ENCODE peak calls at places on chromosomes 11 and 22, in eight cellular contexts. One of them, this sample, is unnamed.

GRCh38 chr22:41248758-41249157 is 8.0 kb upstream of the CHADL start:
- DNase-seq in mammary epithelial cell: no peak
- DNase-seq in neuronal stem cell: no peak
- DNase-seq in fibroblast of lung: no peak
- DNase-seq in hepatocyte: no peak
- DNase-seq in IMR-90: no peak
- DNase-seq in mesendoderm: no peak
- DNase-seq in HCT116: no peak
- DNase-seq in this sample: no peak

GRCh38 chr11:118106789-118107335 is 20.1 kb upstream of the SMIM35 start:
- DNase-seq in mammary epithelial cell: peak
- DNase-seq in neuronal stem cell: no peak
- DNase-seq in fibroblast of lung: no peak
- DNase-seq in hepatocyte: no peak
- DNase-seq in IMR-90: no peak
- DNase-seq in mesendoderm: peak
- DNase-seq in HCT116: no peak
- DNase-seq in this sample: no peak

GRCh38 chr11:117930208-117930570 is 987 bp upstream of the TMPRSS13 start:
- DNase-seq in mammary epithelial cell: no peak
- DNase-seq in neuronal stem cell: no peak
- DNase-seq in fibroblast of lung: no peak
- DNase-seq in hepatocyte: no peak
- DNase-seq in IMR-90: no peak
- DNase-seq in mesendoderm: no peak
- DNase-seq in HCT116: no peak
- DNase-seq in this sample: no peak

GRCh38 chr22:23712256-23712655 is 21.4 kb downstream of the RGL4 start:
- DNase-seq in mammary epithelial cell: no peak
- DNase-seq in neuronal stem cell: no peak
- DNase-seq in fibroblast of lung: no peak
- DNase-seq in hepatocyte: no peak
- DNase-seq in IMR-90: no peak
- DNase-seq in mesendoderm: no peak
- DNase-seq in HCT116: no peak
- DNase-seq in this sample: no peak

GRCh38 chr11:72676874-72677341 is 2.7 kb upstream of the PDE2A start:
- DNase-seq in mammary epithelial cell: peak
- DNase-seq in neuronal stem cell: peak
- DNase-seq in fibroblast of lung: peak
- DNase-seq in hepatocyte: peak
- DNase-seq in IMR-90: peak
- DNase-seq in mesendoderm: peak
- DNase-seq in HCT116: no peak
- DNase-seq in this sample: peak

GRCh38 chr11:113059548-113059947 is 98.3 kb downstream of the NCAM1 start:
- DNase-seq in mammary epithelial cell: no peak
- DNase-seq in neuronal stem cell: no peak
- DNase-seq in fibroblast of lung: no peak
- DNase-seq in hepatocyte: no peak
- DNase-seq in IMR-90: no peak
- DNase-seq in mesendoderm: no peak
- DNase-seq in HCT116: no peak
- DNase-seq in this sample: no peak

GRCh38 chr22:20566420-20567260 is 59.2 kb downstream of the MED15 start:
- DNase-seq in mammary epithelial cell: peak
- DNase-seq in neuronal stem cell: no peak
- DNase-seq in fibroblast of lung: peak
- DNase-seq in hepatocyte: peak
- DNase-seq in IMR-90: peak
- DNase-seq in mesendoderm: no peak
- DNase-seq in HCT116: no peak
- DNase-seq in this sample: peak

GRCh38 chr11:44125598-44125997 is 30.1 kb downstream of the EXT2 start:
- DNase-seq in mammary epithelial cell: no peak
- DNase-seq in neuronal stem cell: no peak
- DNase-seq in fibroblast of lung: no peak
- DNase-seq in hepatocyte: no peak
- DNase-seq in IMR-90: no peak
- DNase-seq in mesendoderm: no peak
- DNase-seq in HCT116: no peak
- DNase-seq in this sample: no peak

GRCh38 chr22:31577711-31578110 is 81.4 kb downstream of the SFI1 start:
- DNase-seq in mammary epithelial cell: no peak
- DNase-seq in neuronal stem cell: no peak
- DNase-seq in fibroblast of lung: no peak
- DNase-seq in hepatocyte: no peak
- DNase-seq in IMR-90: no peak
- DNase-seq in mesendoderm: no peak
- DNase-seq in HCT116: no peak
- DNase-seq in this sample: no peak

GRCh38 chr11:66700337-66700736 is 22.6 kb upstream of the RBM4B start:
- DNase-seq in mammary epithelial cell: no peak
- DNase-seq in neuronal stem cell: no peak
- DNase-seq in fibroblast of lung: no peak
- DNase-seq in hepatocyte: no peak
- DNase-seq in IMR-90: no peak
- DNase-seq in mesendoderm: no peak
- DNase-seq in HCT116: no peak
- DNase-seq in this sample: no peak

GRCh38 chr11:17209939-17210245 is 2.1 kb upstream of the PIK3C2A start:
- DNase-seq in mammary epithelial cell: no peak
- DNase-seq in neuronal stem cell: no peak
- DNase-seq in fibroblast of lung: no peak
- DNase-seq in hepatocyte: peak
- DNase-seq in IMR-90: no peak
- DNase-seq in mesendoderm: peak
- DNase-seq in HCT116: no peak
- DNase-seq in this sample: no peak

GRCh38 chr11:113137735-113138529 is 176.5 kb upstream of the TTC12 start:
- DNase-seq in mammary epithelial cell: no peak
- DNase-seq in neuronal stem cell: no peak
- DNase-seq in fibroblast of lung: no peak
- DNase-seq in hepatocyte: no peak
- DNase-seq in IMR-90: no peak
- DNase-seq in mesendoderm: no peak
- DNase-seq in HCT116: no peak
- DNase-seq in this sample: no peak

GRCh38 chr11:61138940-61139339 is 22.3 kb downstream of the VPS37C start:
- DNase-seq in mammary epithelial cell: peak
- DNase-seq in neuronal stem cell: no peak
- DNase-seq in fibroblast of lung: peak
- DNase-seq in hepatocyte: no peak
- DNase-seq in IMR-90: peak
- DNase-seq in mesendoderm: no peak
- DNase-seq in HCT116: no peak
- DNase-seq in this sample: peak

GRCh38 chr11:75558939-75559843 is 2.9 kb upstream of the SERPINH1 start:
- DNase-seq in mammary epithelial cell: no peak
- DNase-seq in neuronal stem cell: no peak
- DNase-seq in fibroblast of lung: peak
- DNase-seq in hepatocyte: peak
- DNase-seq in IMR-90: peak
- DNase-seq in mesendoderm: peak
- DNase-seq in HCT116: no peak
- DNase-seq in this sample: peak

GRCh38 chr11:96014234-96014633 is 90.3 kb upstream of the MTMR2 start:
- DNase-seq in mammary epithelial cell: peak
- DNase-seq in neuronal stem cell: peak
- DNase-seq in fibroblast of lung: peak
- DNase-seq in hepatocyte: no peak
- DNase-seq in IMR-90: peak
- DNase-seq in mesendoderm: peak
- DNase-seq in HCT116: peak
- DNase-seq in this sample: peak

GRCh38 chr22:49928185-49928495 is 9.7 kb downstream of the CRELD2 start:
- DNase-seq in mammary epithelial cell: no peak
- DNase-seq in neuronal stem cell: no peak
- DNase-seq in fibroblast of lung: no peak
- DNase-seq in hepatocyte: no peak
- DNase-seq in IMR-90: no peak
- DNase-seq in mesendoderm: no peak
- DNase-seq in HCT116: no peak
- DNase-seq in this sample: no peak

GRCh38 chr11:33492569-33492968 is 208.1 kb downstream of the C11orf91 start:
- DNase-seq in mammary epithelial cell: no peak
- DNase-seq in neuronal stem cell: no peak
- DNase-seq in fibroblast of lung: no peak
- DNase-seq in hepatocyte: no peak
- DNase-seq in IMR-90: no peak
- DNase-seq in mesendoderm: no peak
- DNase-seq in HCT116: no peak
- DNase-seq in this sample: no peak

DNA sequence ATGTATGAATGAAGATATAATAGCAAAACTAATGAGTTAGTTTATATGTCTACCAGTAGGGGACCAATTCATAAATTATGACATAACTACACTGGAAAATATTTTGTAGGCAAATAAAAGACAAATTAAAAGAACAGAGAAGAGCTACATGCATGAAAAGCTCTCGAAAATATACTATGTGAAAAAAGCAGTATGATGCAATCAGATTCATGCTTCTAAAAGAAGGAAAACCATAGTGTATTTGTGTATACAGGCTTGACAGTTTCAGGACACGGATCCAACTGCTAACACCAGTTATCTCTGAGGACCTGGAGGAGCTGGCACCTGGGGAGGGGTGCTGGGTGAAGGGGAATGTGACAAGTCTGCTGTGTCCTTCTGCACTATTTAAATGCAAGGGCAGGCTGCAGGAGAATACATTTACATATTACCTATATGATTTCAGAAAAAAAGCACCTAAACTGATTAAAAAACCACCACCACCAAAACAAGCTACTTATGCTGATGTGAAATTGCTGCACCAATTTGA is 6.8 kb downstream of the SMCO4 start:
- DNase-seq in mammary epithelial cell: no peak
- DNase-seq in neuronal stem cell: no peak
- DNase-seq in fibroblast of lung: peak
- DNase-seq in hepatocyte: no peak
- DNase-seq in IMR-90: no peak
- DNase-seq in mesendoderm: peak
- DNase-seq in HCT116: no peak
- DNase-seq in this sample: no peak
- H3K4me2 ChIP-seq in mammary epithelial cell: no peak
- H3K4me2 ChIP-seq in neuronal stem cell: no peak
- H3K4me2 ChIP-seq in fibroblast of lung: no peak
- H3K4me2 ChIP-seq in hepatocyte: no peak
- H3K4me2 ChIP-seq in IMR-90: no peak
- H3K4me2 ChIP-seq in mesendoderm: no peak
- H3K4me2 ChIP-seq in HCT116: no peak
- H3K4me2 ChIP-seq in this sample: no peak

GRCh38 chr11:110759972-110760381 is 47.7 kb upstream of the ARHGAP20 start:
- DNase-seq in mammary epithelial cell: no peak
- DNase-seq in neuronal stem cell: no peak
- DNase-seq in fibroblast of lung: peak
- DNase-seq in hepatocyte: peak
- DNase-seq in IMR-90: peak
- DNase-seq in mesendoderm: peak
- DNase-seq in HCT116: no peak
- DNase-seq in this sample: peak
- H3K4me2 ChIP-seq in mammary epithelial cell: no peak
- H3K4me2 ChIP-seq in neuronal stem cell: no peak
- H3K4me2 ChIP-seq in fibroblast of lung: no peak
- H3K4me2 ChIP-seq in hepatocyte: no peak
- H3K4me2 ChIP-seq in IMR-90: peak
- H3K4me2 ChIP-seq in mesendoderm: no peak
- H3K4me2 ChIP-seq in HCT116: no peak
- H3K4me2 ChIP-seq in this sample: peak

DNA sequence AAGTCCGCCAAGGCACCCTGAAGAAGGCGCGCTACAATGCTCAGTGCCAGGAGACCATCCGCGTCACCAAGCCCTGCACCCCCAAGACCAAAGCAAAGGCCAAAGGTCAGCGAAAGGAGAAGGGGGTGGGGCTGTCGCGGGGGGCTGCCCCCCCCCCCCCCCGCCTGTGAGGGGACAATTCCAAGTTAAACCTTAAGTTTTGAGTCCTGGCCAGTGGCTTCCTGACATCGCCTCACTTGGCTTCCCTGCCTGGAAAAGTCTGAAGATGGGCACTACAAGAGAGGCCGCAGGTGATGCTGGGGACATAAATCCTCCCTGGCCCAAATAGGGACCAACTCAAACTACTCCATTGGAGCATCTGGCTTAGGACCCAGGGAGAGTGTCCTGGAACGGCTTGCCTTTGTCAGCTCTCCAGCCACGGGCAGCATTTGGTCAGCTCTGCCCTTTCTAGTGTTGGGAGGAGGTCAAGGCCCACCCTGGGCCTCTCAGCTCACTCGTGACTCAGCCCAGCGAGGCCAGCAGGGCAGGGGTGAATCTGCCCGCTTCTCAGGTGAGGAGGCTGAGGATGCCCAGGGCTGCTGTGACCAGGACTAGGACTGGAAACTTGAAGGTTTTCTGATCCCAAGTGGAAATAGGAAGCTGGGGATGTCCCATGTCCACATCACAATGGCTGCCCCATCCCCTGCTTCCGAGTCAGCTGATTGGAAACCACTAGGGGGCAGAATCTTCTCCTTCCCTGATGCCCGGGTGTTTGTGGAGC is 1.4 kb downstream of the MDK start:
- DNase-seq in mammary epithelial cell: no peak
- DNase-seq in neuronal stem cell: no peak
- DNase-seq in fibroblast of lung: peak
- DNase-seq in hepatocyte: peak
- DNase-seq in IMR-90: peak
- DNase-seq in mesendoderm: peak
- DNase-seq in HCT116: no peak
- DNase-seq in this sample: no peak
- H3K4me2 ChIP-seq in mammary epithelial cell: no peak
- H3K4me2 ChIP-seq in neuronal stem cell: peak
- H3K4me2 ChIP-seq in fibroblast of lung: peak
- H3K4me2 ChIP-seq in hepatocyte: peak
- H3K4me2 ChIP-seq in IMR-90: peak
- H3K4me2 ChIP-seq in mesendoderm: peak
- H3K4me2 ChIP-seq in HCT116: peak
- H3K4me2 ChIP-seq in this sample: peak

GRCh38 chr11:65214212-65214845 is 32.6 kb downstream of the CAPN1 start:
- DNase-seq in mammary epithelial cell: no peak
- DNase-seq in neuronal stem cell: no peak
- DNase-seq in fibroblast of lung: no peak
- DNase-seq in hepatocyte: no peak
- DNase-seq in IMR-90: no peak
- DNase-seq in mesendoderm: no peak
- DNase-seq in HCT116: no peak
- DNase-seq in this sample: no peak

GRCh38 chr11:65216830-65217229 is 35.1 kb downstream of the CAPN1 start:
- DNase-seq in mammary epithelial cell: no peak
- DNase-seq in neuronal stem cell: no peak
- DNase-seq in fibroblast of lung: no peak
- DNase-seq in hepatocyte: no peak
- DNase-seq in IMR-90: no peak
- DNase-seq in mesendoderm: peak
- DNase-seq in HCT116: no peak
- DNase-seq in this sample: no peak

GRCh38 chr11:65213322-65214211 is 31.8 kb downstream of the CAPN1 start:
- DNase-seq in mammary epithelial cell: no peak
- DNase-seq in neuronal stem cell: no peak
- DNase-seq in fibroblast of lung: peak
- DNase-seq in hepatocyte: no peak
- DNase-seq in IMR-90: peak
- DNase-seq in mesendoderm: peak
- DNase-seq in HCT116: no peak
- DNase-seq in this sample: no peak

GRCh38 chr11:65217441-65218423 is 36.0 kb downstream of the CAPN1 start:
- DNase-seq in mammary epithelial cell: no peak
- DNase-seq in neuronal stem cell: no peak
- DNase-seq in fibroblast of lung: no peak
- DNase-seq in hepatocyte: no peak
- DNase-seq in IMR-90: no peak
- DNase-seq in mesendoderm: no peak
- DNase-seq in HCT116: no peak
- DNase-seq in this sample: no peak

GRCh38 chr11:65215441-65216076 is 33.8 kb downstream of the CAPN1 start:
- DNase-seq in mammary epithelial cell: no peak
- DNase-seq in neuronal stem cell: no peak
- DNase-seq in fibroblast of lung: no peak
- DNase-seq in hepatocyte: no peak
- DNase-seq in IMR-90: no peak
- DNase-seq in mesendoderm: peak
- DNase-seq in HCT116: no peak
- DNase-seq in this sample: no peak
- H3K4me2 ChIP-seq in mammary epithelial cell: no peak
- H3K4me2 ChIP-seq in neuronal stem cell: no peak
- H3K4me2 ChIP-seq in fibroblast of lung: no peak
- H3K4me2 ChIP-seq in hepatocyte: no peak
- H3K4me2 ChIP-seq in IMR-90: no peak
- H3K4me2 ChIP-seq in mesendoderm: no peak
- H3K4me2 ChIP-seq in HCT116: no peak
- H3K4me2 ChIP-seq in this sample: no peak

This sample was measured in astrocyte.